ENCODE peak calls at places on chromosomes 6 and 20, in seven cellular contexts. One of them, this sample, is unnamed.
A peak's percentile ranks its signal among the peaks of the same experiment; 100 is the strongest.

GRCh38 chr20:2236266-2236665 is 59.5 kb upstream of the TGM3 start:
- DNase-seq in K562: peak; percentile 13
- DNase-seq in SK-N-SH: no peak
- DNase-seq in H1: no peak
- DNase-seq in GM12878: no peak
- DNase-seq in GM12892: no peak
- DNase-seq in HepG2: no peak
- DNase-seq in this sample: no peak

GRCh38 chr6:168574699-168575195 is 133.8 kb downstream of the SMOC2 start:
- DNase-seq in K562: no peak
- DNase-seq in SK-N-SH: no peak
- DNase-seq in H1: peak; percentile 49
- DNase-seq in GM12878: no peak
- DNase-seq in GM12892: no peak
- DNase-seq in HepG2: no peak
- DNase-seq in this sample: no peak

GRCh38 chr20:21145424-21145823 is 19.5 kb downstream of the KIZ start:
- DNase-seq in K562: no peak
- DNase-seq in SK-N-SH: no peak
- DNase-seq in H1: no peak
- DNase-seq in GM12878: no peak
- DNase-seq in GM12892: no peak
- DNase-seq in HepG2: no peak
- DNase-seq in this sample: no peak

GRCh38 chr20:19661717-19662637 is 96.1 kb upstream of the RIN2 start:
- DNase-seq in K562: peak; percentile 56
- DNase-seq in SK-N-SH: peak; percentile 65
- DNase-seq in H1: peak; percentile 74
- DNase-seq in GM12878: no peak
- DNase-seq in GM12892: no peak
- DNase-seq in HepG2: peak; percentile 62
- DNase-seq in this sample: peak; percentile 39

GRCh38 chr6:156685823-156686428 is 91.3 kb upstream of the ARID1B start:
- DNase-seq in K562: no peak
- DNase-seq in SK-N-SH: peak; percentile 26
- DNase-seq in H1: no peak
- DNase-seq in GM12878: no peak
- DNase-seq in GM12892: no peak
- DNase-seq in HepG2: no peak
- DNase-seq in this sample: no peak

GRCh38 chr6:170221753-170222400 is 69.0 kb downstream of the DLL1 start:
- DNase-seq in K562: no peak
- DNase-seq in SK-N-SH: peak; percentile 23
- DNase-seq in H1: no peak
- DNase-seq in GM12878: no peak
- DNase-seq in GM12892: no peak
- DNase-seq in HepG2: no peak
- DNase-seq in this sample: no peak

GRCh38 chr20:24135786-24136185 is 147.2 kb upstream of the GGTLC1 start:
- DNase-seq in K562: no peak
- DNase-seq in SK-N-SH: no peak
- DNase-seq in H1: no peak
- DNase-seq in GM12878: no peak
- DNase-seq in GM12892: no peak
- DNase-seq in HepG2: no peak
- DNase-seq in this sample: no peak

GRCh38 chr6:155418017-155418749 is 37.5 kb downstream of the NOX3 start:
- DNase-seq in K562: no peak
- DNase-seq in SK-N-SH: no peak
- DNase-seq in H1: no peak
- DNase-seq in GM12878: peak; percentile 68
- DNase-seq in GM12892: no peak
- DNase-seq in HepG2: no peak
- DNase-seq in this sample: no peak

GRCh38 chr6:5672581-5673011 is 334.1 kb downstream of the NRN1 start:
- DNase-seq in K562: peak; percentile 23
- DNase-seq in SK-N-SH: no peak
- DNase-seq in H1: no peak
- DNase-seq in GM12878: no peak
- DNase-seq in GM12892: no peak
- DNase-seq in HepG2: no peak
- DNase-seq in this sample: no peak

GRCh38 chr6:42928748-42929087 is 562 bp upstream of the CNPY3 start:
- DNase-seq in K562: no peak
- DNase-seq in SK-N-SH: no peak
- DNase-seq in H1: no peak
- DNase-seq in GM12878: no peak
- DNase-seq in GM12892: no peak
- DNase-seq in HepG2: no peak
- DNase-seq in this sample: no peak

GRCh38 chr20:8388707-8389106 is 256.6 kb downstream of the PLCB1 start:
- DNase-seq in K562: no peak
- DNase-seq in SK-N-SH: no peak
- DNase-seq in H1: no peak
- DNase-seq in GM12878: no peak
- DNase-seq in GM12892: no peak
- DNase-seq in HepG2: no peak
- DNase-seq in this sample: no peak

GRCh38 chr20:58875541-58876134 is 23.1 kb downstream of the GNAS start:
- DNase-seq in K562: peak; percentile 35
- DNase-seq in SK-N-SH: no peak
- DNase-seq in H1: no peak
- DNase-seq in GM12878: no peak
- DNase-seq in GM12892: no peak
- DNase-seq in HepG2: no peak
- DNase-seq in this sample: no peak

GRCh38 chr20:52056203-52057062 is 135.1 kb downstream of the ZFP64 start:
- DNase-seq in K562: no peak
- DNase-seq in SK-N-SH: no peak
- DNase-seq in H1: no peak
- DNase-seq in GM12878: no peak
- DNase-seq in GM12892: no peak
- DNase-seq in HepG2: no peak
- DNase-seq in this sample: no peak

GRCh38 chr6:52385074-52385473 is 23.1 kb downstream of the PAQR8 start:
- DNase-seq in K562: no peak
- DNase-seq in SK-N-SH: no peak
- DNase-seq in H1: no peak
- DNase-seq in GM12878: no peak
- DNase-seq in GM12892: no peak
- DNase-seq in HepG2: no peak
- DNase-seq in this sample: no peak

GRCh38 chr6:155493694-155494143 is 38.1 kb upstream of the NOX3 start:
- DNase-seq in K562: no peak
- DNase-seq in SK-N-SH: no peak
- DNase-seq in H1: no peak
- DNase-seq in GM12878: peak; percentile 56
- DNase-seq in GM12892: peak; percentile 7
- DNase-seq in HepG2: peak; percentile 91
- DNase-seq in this sample: no peak

GRCh38 chr6:81609736-81610135 is 142.7 kb downstream of the TENT5A start:
- DNase-seq in K562: no peak
- DNase-seq in SK-N-SH: no peak
- DNase-seq in H1: no peak
- DNase-seq in GM12878: no peak
- DNase-seq in GM12892: no peak
- DNase-seq in HepG2: no peak
- DNase-seq in this sample: no peak

GRCh38 chr20:2305946-2306345 is 10.1 kb downstream of the TGM3 start:
- DNase-seq in K562: peak; percentile 11
- DNase-seq in SK-N-SH: no peak
- DNase-seq in H1: no peak
- DNase-seq in GM12878: no peak
- DNase-seq in GM12892: no peak
- DNase-seq in HepG2: peak; percentile 44
- DNase-seq in this sample: no peak

GRCh38 chr20:40682104-40683045 is 6.7 kb downstream of the MAFB start:
- DNase-seq in K562: no peak
- DNase-seq in SK-N-SH: no peak
- DNase-seq in H1: peak; percentile 60
- DNase-seq in GM12878: no peak
- DNase-seq in GM12892: no peak
- DNase-seq in HepG2: peak; percentile 78
- DNase-seq in this sample: no peak

GRCh38 chr20:40685349-40685748 is 3.7 kb downstream of the MAFB start:
- DNase-seq in K562: no peak
- DNase-seq in SK-N-SH: no peak
- DNase-seq in H1: no peak
- DNase-seq in GM12878: no peak
- DNase-seq in GM12892: no peak
- DNase-seq in HepG2: no peak
- DNase-seq in this sample: no peak

GRCh38 chr20:40681684-40682083 is 7.4 kb downstream of the MAFB start:
- DNase-seq in K562: no peak
- DNase-seq in SK-N-SH: no peak
- DNase-seq in H1: no peak
- DNase-seq in GM12878: no peak
- DNase-seq in GM12892: no peak
- DNase-seq in HepG2: no peak
- DNase-seq in this sample: no peak

GRCh38 chr20:40683221-40683893 is 5.7 kb downstream of the MAFB start:
- DNase-seq in K562: no peak
- DNase-seq in SK-N-SH: no peak
- DNase-seq in H1: peak; percentile 71
- DNase-seq in GM12878: no peak
- DNase-seq in GM12892: no peak
- DNase-seq in HepG2: no peak
- DNase-seq in this sample: no peak

DNA sequence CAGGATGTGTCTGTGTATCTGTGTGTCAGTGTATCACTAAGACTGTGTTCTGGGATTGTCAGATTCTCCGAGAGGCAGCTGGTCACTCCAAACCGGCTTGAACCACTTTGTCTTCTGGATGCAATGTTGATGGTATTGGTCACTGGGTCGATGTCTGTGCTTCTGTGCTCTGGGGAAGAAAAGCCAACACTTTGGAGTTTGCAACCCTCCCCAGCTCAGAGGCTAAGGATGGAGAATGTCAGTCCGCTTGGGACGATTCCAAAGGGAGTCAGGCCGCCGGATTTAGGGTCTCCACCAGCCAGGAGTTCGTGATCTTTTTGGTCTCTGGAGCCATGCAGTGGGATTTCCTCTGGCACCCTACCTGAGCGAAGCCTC is 5.2 kb downstream of the MAFB start:
- DNase-seq in K562: no peak
- DNase-seq in SK-N-SH: no peak
- DNase-seq in H1: no peak
- DNase-seq in GM12878: no peak
- DNase-seq in GM12892: no peak
- DNase-seq in HepG2: no peak
- DNase-seq in this sample: no peak
- TF ChIP-seq TAF1 in K562: no peak
- TF ChIP-seq TAF1 in SK-N-SH: no peak
- TF ChIP-seq TAF1 in H1: no peak
- TF ChIP-seq TAF1 in GM12878: no peak
- TF ChIP-seq TAF1 in GM12892: no peak
- TF ChIP-seq TAF1 in HepG2: no peak
- TF ChIP-seq TAF1 in this sample: no peak

GRCh38 chr6:30880563-30881252 is 3.6 kb upstream of the DDR1 start:
- DNase-seq in K562: no peak
- DNase-seq in SK-N-SH: peak; percentile 48
- DNase-seq in H1: peak; percentile 85
- DNase-seq in GM12878: no peak
- DNase-seq in GM12892: no peak
- DNase-seq in HepG2: no peak
- DNase-seq in this sample: no peak
- TF ChIP-seq TAF1 in K562: no peak
- TF ChIP-seq TAF1 in SK-N-SH: no peak
- TF ChIP-seq TAF1 in H1: peak; percentile 45
- TF ChIP-seq TAF1 in GM12878: no peak
- TF ChIP-seq TAF1 in GM12892: no peak
- TF ChIP-seq TAF1 in HepG2: no peak
- TF ChIP-seq TAF1 in this sample: no peak

GRCh38 chr20:14830466-14830865 is 493.1 kb upstream of the FLRT3 start:
- DNase-seq in K562: no peak
- DNase-seq in SK-N-SH: no peak
- DNase-seq in H1: no peak
- DNase-seq in GM12878: peak; percentile 89
- DNase-seq in GM12892: no peak
- DNase-seq in HepG2: no peak
- DNase-seq in this sample: peak; percentile 6

GRCh38 chr20:14829897-14830296 is 492.5 kb upstream of the FLRT3 start:
- DNase-seq in K562: no peak
- DNase-seq in SK-N-SH: no peak
- DNase-seq in H1: no peak
- DNase-seq in GM12878: peak; percentile 86
- DNase-seq in GM12892: no peak
- DNase-seq in HepG2: no peak
- DNase-seq in this sample: no peak

GRCh38 chr20:14828459-14828858 is 491.0 kb upstream of the FLRT3 start:
- DNase-seq in K562: no peak
- DNase-seq in SK-N-SH: no peak
- DNase-seq in H1: no peak
- DNase-seq in GM12878: no peak
- DNase-seq in GM12892: no peak
- DNase-seq in HepG2: no peak
- DNase-seq in this sample: no peak

GRCh38 chr20:14832630-14833029 is 495.2 kb upstream of the FLRT3 start:
- DNase-seq in K562: no peak
- DNase-seq in SK-N-SH: no peak
- DNase-seq in H1: no peak
- DNase-seq in GM12878: peak; percentile 95
- DNase-seq in GM12892: no peak
- DNase-seq in HepG2: no peak
- DNase-seq in this sample: no peak

GRCh38 chr20:14830899-14831298 is 493.5 kb upstream of the FLRT3 start:
- DNase-seq in K562: no peak
- DNase-seq in SK-N-SH: no peak
- DNase-seq in H1: no peak
- DNase-seq in GM12878: peak; percentile 60
- DNase-seq in GM12892: no peak
- DNase-seq in HepG2: no peak
- DNase-seq in this sample: no peak
- TF ChIP-seq TAF1 in K562: no peak
- TF ChIP-seq TAF1 in SK-N-SH: no peak
- TF ChIP-seq TAF1 in H1: no peak
- TF ChIP-seq TAF1 in GM12878: no peak
- TF ChIP-seq TAF1 in GM12892: no peak
- TF ChIP-seq TAF1 in HepG2: no peak
- TF ChIP-seq TAF1 in this sample: no peak

GRCh38 chr6:9540534-9541126 is 874.2 kb downstream of the TFAP2A start:
- DNase-seq in K562: peak; percentile 49
- DNase-seq in SK-N-SH: peak; percentile 20
- DNase-seq in H1: no peak
- DNase-seq in GM12878: no peak
- DNase-seq in GM12892: no peak
- DNase-seq in HepG2: peak; percentile 20
- DNase-seq in this sample: peak; percentile 7

GRCh38 chr6:9535106-9535505 is 879.8 kb downstream of the TFAP2A start:
- DNase-seq in K562: no peak
- DNase-seq in SK-N-SH: no peak
- DNase-seq in H1: no peak
- DNase-seq in GM12878: no peak
- DNase-seq in GM12892: no peak
- DNase-seq in HepG2: no peak
- DNase-seq in this sample: no peak

GRCh38 chr6:9540126-9540525 is 874.7 kb downstream of the TFAP2A start:
- DNase-seq in K562: no peak
- DNase-seq in SK-N-SH: no peak
- DNase-seq in H1: no peak
- DNase-seq in GM12878: no peak
- DNase-seq in GM12892: no peak
- DNase-seq in HepG2: no peak
- DNase-seq in this sample: no peak

GRCh38 chr6:9539231-9539755 is 875.6 kb downstream of the TFAP2A start:
- DNase-seq in K562: no peak
- DNase-seq in SK-N-SH: no peak
- DNase-seq in H1: no peak
- DNase-seq in GM12878: no peak
- DNase-seq in GM12892: no peak
- DNase-seq in HepG2: no peak
- DNase-seq in this sample: no peak

GRCh38 chr6:9537381-9537780 is 877.5 kb downstream of the TFAP2A start:
- DNase-seq in K562: no peak
- DNase-seq in SK-N-SH: no peak
- DNase-seq in H1: no peak
- DNase-seq in GM12878: no peak
- DNase-seq in GM12892: no peak
- DNase-seq in HepG2: no peak
- DNase-seq in this sample: no peak
- TF ChIP-seq TAF1 in K562: no peak
- TF ChIP-seq TAF1 in SK-N-SH: no peak
- TF ChIP-seq TAF1 in H1: no peak
- TF ChIP-seq TAF1 in GM12878: no peak
- TF ChIP-seq TAF1 in GM12892: no peak
- TF ChIP-seq TAF1 in HepG2: no peak
- TF ChIP-seq TAF1 in this sample: no peak